ENCODE peak calls at places on chromosome 10, in eight cellular contexts. Q, U, Y, G, O, T, E and J are unnamed samples.

GRCh38 chr10:78045237-78045636 is 11.6 kb downstream of the RPS24 start:
- DNase-seq in Q (no peak), U (no peak), Y (no peak), G (no peak), O (no peak), T (no peak), E (peak), J (no peak)

GRCh38 chr10:78756604-78757442 is 311.9 kb upstream of the ZMIZ1 start:
- DNase-seq in Q (no peak), U (no peak), Y (no peak), G (peak), O (peak), T (peak), E (no peak), J (no peak)

GRCh38 chr10:83127942-83128575 is 1011.2 kb upstream of the GHITM start:
- DNase-seq in Q (no peak), U (no peak), Y (no peak), G (no peak), O (no peak), T (no peak), E (no peak), J (no peak)

GRCh38 chr10:75803816-75804576 is 372.6 kb downstream of the LRMDA start:
- DNase-seq in Q (no peak), U (no peak), Y (no peak), G (no peak), O (no peak), T (no peak), E (no peak), J (no peak)

GRCh38 chr10:133169173-133169947 is 9.3 kb downstream of the KNDC1 start:
- DNase-seq in Q (no peak), U (no peak), Y (no peak), G (no peak), O (no peak), T (no peak), E (no peak), J (no peak)

GRCh38 chr10:86520871-86521619 is 547 bp downstream of the WAPL start:
- DNase-seq in Q (peak), U (no peak), Y (peak), G (peak), O (peak), T (peak), E (peak), J (peak)

GRCh38 chr10:93481931-93482834 is at the start of gene MYOF:
- DNase-seq in Q (peak), U (no peak), Y (peak), G (peak), O (peak), T (peak), E (peak), J (peak)

GRCh38 chr10:36224431-36224985 is 582.4 kb upstream of the FZD8 start:
- DNase-seq in Q (no peak), U (no peak), Y (no peak), G (peak), O (no peak), T (no peak), E (no peak), J (no peak)

GRCh38 chr10:49280001-49280408 is 19.0 kb upstream of the C10orf71 start:
- DNase-seq in Q (no peak), U (no peak), Y (no peak), G (peak), O (peak), T (no peak), E (no peak), J (no peak)

GRCh38 chr10:88755753-88756152 is 4.1 kb upstream of the LIPN start:
- DNase-seq in Q (no peak), U (no peak), Y (no peak), G (no peak), O (no peak), T (no peak), E (peak), J (no peak)

GRCh38 chr10:6431861-6432260 is 148.2 kb downstream of the PRKCQ start:
- DNase-seq in Q (no peak), U (no peak), Y (no peak), G (no peak), O (no peak), T (no peak), E (no peak), J (no peak)

GRCh38 chr10:18618995-18619394 is 32.4 kb downstream of the NSUN6 start:
- DNase-seq in Q (no peak), U (no peak), Y (no peak), G (no peak), O (no peak), T (no peak), E (no peak), J (no peak)

GRCh38 chr10:132036153-132036886 is 29.4 kb upstream of the JAKMIP3 start:
- DNase-seq in Q (peak), U (no peak), Y (no peak), G (peak), O (peak), T (peak), E (no peak), J (no peak)

GRCh38 chr10:110192552-110192951 is 14.9 kb upstream of the MXI1 start:
- DNase-seq in Q (no peak), U (no peak), Y (no peak), G (no peak), O (no peak), T (peak), E (no peak), J (no peak)

GRCh38 chr10:52820316-52820715 is 47.7 kb upstream of the MBL2 start:
- DNase-seq in Q (no peak), U (no peak), Y (no peak), G (peak), O (no peak), T (no peak), E (no peak), J (no peak)

GRCh38 chr10:53091574-53091973 is 319.0 kb upstream of the MBL2 start:
- DNase-seq in Q (no peak), U (no peak), Y (no peak), G (no peak), O (no peak), T (no peak), E (no peak), J (no peak)

GRCh38 chr10:32771217-32771616 is 186.8 kb downstream of the ITGB1 start:
- DNase-seq in Q (no peak), U (no peak), Y (no peak), G (peak), O (no peak), T (no peak), E (no peak), J (no peak)

GRCh38 chr10:58341947-58342346 is 7.1 kb downstream of the UBE2D1 start:
- DNase-seq in Q (no peak), U (no peak), Y (no peak), G (no peak), O (no peak), T (no peak), E (no peak), J (no peak)

GRCh38 chr10:28810062-28810870 is 132.9 kb downstream of the BAMBI start:
- DNase-seq in Q (no peak), U (no peak), Y (no peak), G (peak), O (no peak), T (no peak), E (no peak), J (no peak)

GRCh38 chr10:103668351-103669242 is 175.1 kb downstream of the NEURL1 start:
- DNase-seq in Q (no peak), U (no peak), Y (no peak), G (peak), O (peak), T (no peak), E (no peak), J (peak)

GRCh38 chr10:132363376-132363775 is 31.4 kb downstream of the LRRC27 start:
- DNase-seq in Q (no peak), U (no peak), Y (no peak), G (no peak), O (no peak), T (no peak), E (no peak), J (no peak)

GRCh38 chr10:114631090-114631677 is 26.9 kb downstream of the ABLIM1 start:
- DNase-seq in Q (no peak), U (no peak), Y (no peak), G (no peak), O (no peak), T (no peak), E (no peak), J (no peak)

GRCh38 chr10:85651507-85651902 is 715.1 kb downstream of the GRID1 start:
- DNase-seq in Q (no peak), U (no peak), Y (no peak), G (peak), O (no peak), T (no peak), E (no peak), J (no peak)

GRCh38 chr10:52883996-52884871 is 111.7 kb upstream of the MBL2 start:
- DNase-seq in Q (peak), U (no peak), Y (no peak), G (peak), O (peak), T (peak), E (peak), J (peak)

GRCh38 chr10:132827861-132828539 is 42.1 kb upstream of the NKX6-2 start:
- DNase-seq in Q (no peak), U (no peak), Y (no peak), G (no peak), O (no peak), T (no peak), E (no peak), J (no peak)

GRCh38 chr10:3123571-3124411 is 48.8 kb downstream of the PITRM1 start:
- DNase-seq in Q (no peak), U (no peak), Y (no peak), G (no peak), O (no peak), T (no peak), E (no peak), J (no peak)

GRCh38 chr10:3829193-3830050 is 44.4 kb upstream of the KLF6 start:
- DNase-seq in Q (no peak), U (no peak), Y (no peak), G (peak), O (no peak), T (no peak), E (no peak), J (no peak)

GRCh38 chr10:96683710-96684109 is 36.6 kb downstream of the PIK3AP1 start:
- DNase-seq in Q (no peak), U (no peak), Y (no peak), G (no peak), O (no peak), T (no peak), E (no peak), J (no peak)